ENCODE peak calls at places on chromosomes 6 and 20, in eight cellular contexts. M is astrocyte of the spinal cord, G is neuronal stem cell, U is EH, W is cardiac septum, E is NCI-H510A treated with DMSO at 0.1 percent for 48 hours, A is lower lobe of right lung, Y is lung. S is an unnamed sample.

GRCh38 chr6:144277174-144277573 is 8.0 kb upstream of the UTRN start:
- DNase-seq in A (no peak), W (no peak), M (no peak), E (no peak), U (no peak), G (no peak), Y (no peak), S (no peak)

GRCh38 chr6:56532766-56533551 is 109.7 kb downstream of the DST start:
- DNase-seq in W (no peak), G (no peak), U (no peak), E (no peak), Y (no peak), M (no peak), A (no peak), S (no peak)

GRCh38 chr20:15528386-15529111 is 1044.7 kb downstream of the KIF16B start:
- DNase-seq in Y (no peak), U (peak; percentile 23), E (no peak), A (no peak), G (no peak), W (no peak), M (no peak), S (no peak)

GRCh38 chr6:151044465-151045441 is 179.3 kb downstream of the MTHFD1L start:
- DNase-seq in M (peak; percentile 97), W (no peak), U (peak; percentile 96), Y (peak; percentile 52), E (peak; percentile 51), A (peak; percentile 71), G (no peak), S (peak; percentile 20)

GRCh38 chr6:165854863-165855593 is 192.0 kb upstream of the PDE10A start:
- DNase-seq in Y (no peak), M (no peak), G (no peak), E (no peak), U (no peak), A (no peak), W (no peak), S (no peak)

GRCh38 chr20:32878820-32879219 is 20.1 kb downstream of the EFCAB8 start:
- DNase-seq in M (no peak), G (no peak), A (no peak), W (no peak), U (no peak), E (no peak), Y (no peak), S (no peak)

GRCh38 chr20:53165452-53165851 is 193.3 kb downstream of the TSHZ2 start:
- DNase-seq in W (no peak), Y (no peak), E (no peak), G (no peak), M (no peak), A (no peak), U (no peak), S (no peak)

GRCh38 chr6:100001915-100002388 is 7.9 kb upstream of the MCHR2 start:
- DNase-seq in E (peak; percentile 47), A (peak; percentile 52), U (peak; percentile 73), Y (peak; percentile 33), W (no peak), M (peak; percentile 59), G (peak; percentile 31), S (peak; percentile 17)

GRCh38 chr6:139708342-139709199 is 334.1 kb upstream of the CITED2 start:
- DNase-seq in A (no peak), W (no peak), M (peak; percentile 82), U (peak; percentile 96), Y (no peak), E (no peak), G (peak; percentile 18), S (no peak)

GRCh38 chr20:25867776-25868649 is 171.4 kb upstream of the ZNF337 start:
- DNase-seq in G (no peak), Y (peak; percentile 65), U (peak; percentile 82), W (no peak), A (peak; percentile 78), E (peak; percentile 94), M (peak; percentile 60), S (peak; percentile 61)

GRCh38 chr6:93088675-93089575 is 330.4 kb downstream of the EPHA7 start:
- DNase-seq in W (no peak), G (no peak), A (no peak), U (no peak), E (no peak), Y (no peak), M (peak; percentile 3), S (no peak)

GRCh38 chr6:128600397-128600951 is 80.1 kb upstream of the PTPRK start:
- DNase-seq in Y (no peak), G (peak; percentile 6), A (no peak), E (no peak), U (peak; percentile 97), W (no peak), M (peak; percentile 94), S (no peak)

GRCh38 chr6:148577687-148578488 is 168.9 kb upstream of the UST start:
- DNase-seq in G (peak; percentile 69), U (peak; percentile 82), E (peak; percentile 38), A (peak; percentile 86), W (no peak), Y (peak; percentile 75), M (peak; percentile 82), S (peak; percentile 72)

GRCh38 chr6:128567029-128567428 is 46.6 kb upstream of the PTPRK start:
- DNase-seq in Y (no peak), E (no peak), U (peak; percentile 71), W (no peak), M (peak; percentile 7), G (no peak), A (no peak), S (no peak)

S was measured in NCI-H1092.